ENCODE peak calls at places on chromosomes 3 and 15, in seven cellular contexts. L, B, U, Q, T, E and F are unnamed samples. For H3K4me1, the result is how much of the 10 kb centered on the place peaks cover.

GRCh38 chr3:128240232-128240631 is 87.0 kb downstream of the EEFSEC start:
- DNase-seq in L (no peak), B (no peak), U (no peak), Q (no peak), T (no peak), E (no peak), F (no peak)

GRCh38 chr3:44028-44676 is 152.4 kb upstream of the CHL1 start:
- DNase-seq in L (no peak), B (no peak), U (no peak), Q (no peak), T (no peak), E (no peak), F (no peak)

GRCh38 chr3:159380891-159381290 is 579.0 kb downstream of the MFSD1 start:
- DNase-seq in L (no peak), B (no peak), U (no peak), Q (no peak), T (no peak), E (no peak), F (no peak)

GRCh38 chr15:39774688-39775267 is 7.9 kb downstream of the FSIP1 start:
- DNase-seq in L (no peak), B (peak), U (no peak), Q (peak), T (no peak), E (no peak), F (no peak)

GRCh38 chr3:5011555-5012256 is 32.5 kb downstream of the BHLHE40 start:
- DNase-seq in L (no peak), B (no peak), U (no peak), Q (no peak), T (no peak), E (no peak), F (no peak)

GRCh38 chr3:14374444-14374883 is 27.9 kb upstream of the SLC6A6 start:
- DNase-seq in L (no peak), B (no peak), U (no peak), Q (no peak), T (no peak), E (no peak), F (no peak)

GRCh38 chr3:146953523-146954125 is 348.5 kb upstream of the PLSCR5 start:
- DNase-seq in L (no peak), B (no peak), U (no peak), Q (no peak), T (no peak), E (no peak), F (no peak)

GRCh38 chr15:91865903-91866302 is 12.4 kb downstream of the SLCO3A1 start:
- DNase-seq in L (no peak), B (no peak), U (no peak), Q (no peak), T (no peak), E (no peak), F (no peak)

GRCh38 chr3:161475905-161476304 is 20.7 kb upstream of the OTOL1 start:
- DNase-seq in L (peak), B (no peak), U (no peak), Q (no peak), T (peak), E (no peak), F (no peak)

GRCh38 chr3:17478673-17479072 is 263.8 kb downstream of the TBC1D5 start:
- DNase-seq in L (peak), B (no peak), U (no peak), Q (no peak), T (peak), E (peak), F (no peak)

GRCh38 chr15:36501063-36501678 is 78.3 kb upstream of the CDIN1 start:
- DNase-seq in L (peak), B (no peak), U (no peak), Q (peak), T (peak), E (peak), F (no peak)

GRCh38 chr3:101375586-101375985 is 55.2 kb upstream of the IMPG2 start:
- DNase-seq in L (no peak), B (no peak), U (no peak), Q (no peak), T (no peak), E (no peak), F (no peak)

GRCh38 chr15:31262143-31262530 is 64.5 kb upstream of the KLF13 start:
- DNase-seq in L (no peak), B (no peak), U (peak), Q (no peak), T (no peak), E (no peak), F (peak)

GRCh38 chr3:69738291-69738690 is 973 bp upstream of the MITF start:
- DNase-seq in L (no peak), B (no peak), U (no peak), Q (no peak), T (no peak), E (peak), F (no peak)

GRCh38 chr3:193944161-193944884 is 191.6 kb upstream of the HES1 start:
- DNase-seq in L (no peak), B (no peak), U (no peak), Q (no peak), T (no peak), E (no peak), F (no peak)

GRCh38 chr15:101530224-101530958 is 40.9 kb upstream of the PCSK6 start:
- DNase-seq in L (no peak), B (no peak), U (no peak), Q (no peak), T (no peak), E (no peak), F (no peak)

GRCh38 chr15:72475674-72476073 is 1.5 kb downstream of the ARIH1 start:
- DNase-seq in L (no peak), B (no peak), U (no peak), Q (no peak), T (no peak), E (no peak), F (no peak)

GRCh38 chr3:198107840-198108734 is 148.1 kb downstream of the LMLN start:
- DNase-seq in L (no peak), B (no peak), U (no peak), Q (no peak), T (no peak), E (no peak), F (no peak)

GRCh38 chr15:86772369-86773059 is 692.8 kb downstream of the AGBL1 start:
- DNase-seq in L (peak), B (no peak), U (no peak), Q (no peak), T (no peak), E (no peak), F (no peak)

GRCh38 chr15:85532689-85533088 is 152.3 kb downstream of the AKAP13 start:
- DNase-seq in L (no peak), B (no peak), U (no peak), Q (no peak), T (no peak), E (no peak), F (no peak)

GRCh38 chr15:85533949-85534543 is 153.6 kb downstream of the AKAP13 start:
- DNase-seq in L (no peak), B (peak), U (no peak), Q (peak), T (no peak), E (no peak), F (no peak)

GRCh38 chr15:85527907-85528306 is 147.5 kb downstream of the AKAP13 start:
- DNase-seq in L (peak), B (no peak), U (no peak), Q (no peak), T (no peak), E (peak), F (no peak)

GRCh38 chr15:85530079-85530478 is 149.7 kb downstream of the AKAP13 start:
- DNase-seq in L (no peak), B (no peak), U (no peak), Q (no peak), T (no peak), E (no peak), F (no peak)

DNA sequence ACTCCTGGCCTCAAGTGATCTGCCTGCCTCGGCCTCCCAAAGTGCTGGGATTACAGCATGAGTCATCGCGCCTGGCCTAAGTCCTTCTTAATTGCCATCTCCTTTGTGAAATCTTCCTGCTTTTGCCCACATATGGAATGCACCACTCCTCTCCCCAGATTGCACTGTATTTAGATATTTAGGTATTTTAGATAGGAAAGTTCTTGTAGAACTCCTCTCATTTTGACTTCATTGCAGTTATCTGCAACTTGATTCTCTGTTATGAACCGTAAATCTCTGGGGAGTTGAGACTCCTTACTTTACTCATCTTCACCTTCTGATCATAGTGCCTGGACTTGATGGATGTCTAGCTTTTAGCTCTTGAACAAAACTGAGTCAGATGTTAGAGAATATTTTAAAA is 150.7 kb downstream of the AKAP13 start:
- DNase-seq in L (no peak), B (no peak), U (no peak), Q (no peak), T (no peak), E (peak), F (no peak)
- H3K4me1 ChIP-seq in L (under half), B (under half), U (under half), Q (under half), T (under half), E (under half), F (under half)

GRCh38 chr3:73600293-73600938 is 24.3 kb downstream of the PDZRN3 start:
- DNase-seq in L (peak), B (no peak), U (no peak), Q (no peak), T (no peak), E (peak), F (no peak)

GRCh38 chr3:73601031-73601430 is 23.7 kb downstream of the PDZRN3 start:
- DNase-seq in L (no peak), B (no peak), U (no peak), Q (no peak), T (no peak), E (peak), F (no peak)

GRCh38 chr3:73599605-73600004 is 25.1 kb downstream of the PDZRN3 start:
- DNase-seq in L (no peak), B (no peak), U (no peak), Q (no peak), T (no peak), E (no peak), F (no peak)

GRCh38 chr3:73602171-73602570 is 22.6 kb downstream of the PDZRN3 start:
- DNase-seq in L (no peak), B (no peak), U (no peak), Q (no peak), T (no peak), E (peak), F (no peak)

GRCh38 chr3:73601476-73601875 is 23.3 kb downstream of the PDZRN3 start:
- DNase-seq in L (no peak), B (no peak), U (no peak), Q (no peak), T (no peak), E (no peak), F (no peak)
- H3K4me3 ChIP-seq in L (no peak), B (no peak), U (no peak), Q (no peak), T (no peak), E (no peak), F (no peak)

GRCh38 chr3:188416041-188416440 is 262.1 kb downstream of the LPP start:
- DNase-seq in L (no peak), B (no peak), U (no peak), Q (no peak), T (no peak), E (no peak), F (no peak)

GRCh38 chr3:188421836-188422540 is 268.0 kb downstream of the LPP start:
- DNase-seq in L (no peak), B (no peak), U (no peak), Q (peak), T (no peak), E (no peak), F (peak)

GRCh38 chr3:188417329-188417728 is 263.4 kb downstream of the LPP start:
- DNase-seq in L (no peak), B (no peak), U (no peak), Q (peak), T (no peak), E (no peak), F (peak)

GRCh38 chr3:188421151-188421821 is 267.3 kb downstream of the LPP start:
- DNase-seq in L (no peak), B (no peak), U (no peak), Q (no peak), T (no peak), E (peak), F (no peak)
- H3K4me1 ChIP-seq in L (under half), B (under half), U (under half), Q (under half), T (under half), E (under half), F (under half)

DNA sequence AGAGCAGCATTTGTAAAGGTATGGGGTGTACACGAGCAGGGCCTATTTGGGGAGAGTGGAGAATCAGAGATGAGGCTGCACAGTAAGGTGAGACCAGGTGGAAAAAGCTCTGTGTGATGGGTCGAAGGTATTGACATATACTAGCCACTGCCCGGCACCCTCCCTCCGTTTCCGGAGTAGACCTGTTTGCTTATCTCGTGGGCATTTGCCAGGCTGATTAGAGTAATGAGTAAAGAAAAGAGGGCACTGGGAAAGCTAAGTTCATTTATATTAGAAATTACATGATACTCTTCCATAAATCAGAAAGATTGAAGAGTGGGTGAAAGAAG is 46.2 kb upstream of the ATG7 start:
- DNase-seq in L (no peak), B (no peak), U (no peak), Q (no peak), T (no peak), E (no peak), F (no peak)
- H3K4me3 ChIP-seq in L (no peak), B (no peak), U (no peak), Q (no peak), T (peak), E (no peak), F (no peak)

DNA sequence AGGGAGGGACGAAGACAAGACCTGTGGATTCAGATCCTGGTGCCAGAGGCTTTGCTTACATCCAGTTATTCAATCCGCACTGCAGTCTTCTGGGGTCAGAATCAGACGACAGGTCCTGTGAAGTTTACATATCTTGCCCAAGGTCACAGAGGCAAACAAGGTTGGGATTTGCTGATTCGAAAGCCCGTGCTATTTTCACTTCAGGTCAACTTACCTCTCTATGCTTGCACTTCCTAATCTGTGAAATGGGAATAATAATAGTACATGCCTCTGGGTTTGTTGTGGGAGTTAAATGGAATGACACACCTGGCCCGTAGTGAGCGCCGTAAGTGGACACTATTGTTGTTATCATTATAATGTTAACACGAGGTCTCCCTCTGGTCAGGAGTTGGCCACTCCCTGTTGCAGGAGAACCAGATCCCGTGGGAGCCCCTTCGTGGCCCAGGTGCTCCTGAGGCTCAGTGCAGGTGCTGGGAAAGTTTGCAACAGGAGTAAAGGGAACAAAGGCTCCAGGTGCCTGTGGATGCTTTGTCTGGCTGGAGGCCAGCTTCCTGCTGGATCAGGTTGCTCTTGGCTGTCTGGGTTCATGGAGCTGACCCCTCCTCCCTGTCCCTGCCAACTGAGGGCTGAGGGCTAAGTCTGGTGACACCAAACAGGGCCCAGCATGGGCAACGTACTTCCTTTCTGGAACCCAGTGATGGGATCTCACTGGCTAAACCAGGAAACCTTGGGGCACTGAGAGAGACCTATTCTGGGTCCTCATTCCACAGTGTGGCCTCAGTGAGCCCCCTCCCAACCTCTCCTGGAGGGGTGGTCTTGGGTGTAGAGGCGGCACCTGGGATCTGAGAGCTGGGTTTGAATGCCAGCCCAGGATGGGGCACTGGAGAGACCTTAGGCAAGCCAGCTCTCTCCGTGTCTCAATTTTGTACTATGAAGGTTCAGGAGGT is 40.1 kb upstream of the SEMA4B start:
- DNase-seq in L (peak), B (no peak), U (peak), Q (no peak), T (no peak), E (no peak), F (no peak)
- H3K4me1 ChIP-seq in L (under half), B (under half), U (under half), Q (under half), T (half or more), E (under half), F (under half)

GRCh38 chr3:132881756-132882409 is 156.3 kb upstream of the TMEM108 start:
- DNase-seq in L (no peak), B (no peak), U (no peak), Q (no peak), T (no peak), E (no peak), F (no peak)
- H3K4me3 ChIP-seq in L (no peak), B (no peak), U (no peak), Q (no peak), T (no peak), E (no peak), F (no peak)

DNA sequence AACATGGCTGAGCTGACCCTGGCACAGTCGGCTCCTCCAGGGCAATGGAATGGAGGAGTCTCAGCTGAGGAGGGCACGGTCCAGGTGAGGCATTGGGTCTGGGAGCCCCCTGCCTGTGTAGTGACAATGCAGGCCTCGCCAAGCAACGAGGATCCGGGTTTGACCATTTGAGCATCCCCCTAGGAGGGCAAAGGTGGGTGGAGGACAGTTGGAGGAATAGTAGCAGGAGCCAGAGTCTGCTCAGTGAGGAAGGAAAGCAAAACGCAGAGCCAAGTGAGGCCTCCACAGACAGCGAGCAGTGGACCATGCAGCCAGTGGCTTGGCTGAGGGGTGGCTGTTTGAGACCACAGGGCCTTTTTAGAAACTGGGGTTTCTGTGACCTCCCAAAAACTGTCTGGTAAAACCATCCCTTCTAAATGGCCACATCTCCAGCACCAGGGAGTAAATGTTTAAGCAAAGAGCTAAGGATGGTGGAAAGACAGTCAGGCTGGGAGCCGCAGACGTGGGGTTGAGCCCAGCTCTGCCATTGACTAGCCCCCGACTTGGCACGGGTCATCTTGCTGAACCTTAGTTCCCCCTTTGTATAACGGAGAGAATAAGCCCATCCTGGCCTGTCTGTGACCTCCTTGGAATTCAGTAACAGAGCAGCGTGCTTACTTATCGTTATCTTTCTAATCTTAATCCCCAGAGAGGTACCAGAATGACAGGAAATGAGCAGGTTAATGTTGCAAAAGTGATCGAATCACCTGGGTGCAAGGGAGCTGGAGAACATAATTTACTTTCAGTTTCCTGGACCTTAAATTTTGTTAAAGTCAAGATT is 46.8 kb downstream of the CMTM6 start:
- DNase-seq in L (no peak), B (peak), U (no peak), Q (no peak), T (no peak), E (no peak), F (no peak)
- H3K4me1 ChIP-seq in L (under half), B (half or more), U (under half), Q (under half), T (under half), E (under half), F (under half)

GRCh38 chr3:114855839-114856238 is 291.2 kb downstream of the ZBTB20 start:
- DNase-seq in L (no peak), B (no peak), U (no peak), Q (no peak), T (no peak), E (no peak), F (no peak)

GRCh38 chr3:114860526-114860925 is 286.6 kb downstream of the ZBTB20 start:
- DNase-seq in L (no peak), B (no peak), U (no peak), Q (peak), T (no peak), E (no peak), F (no peak)

GRCh38 chr3:114858329-114858728 is 288.8 kb downstream of the ZBTB20 start:
- DNase-seq in L (no peak), B (no peak), U (no peak), Q (no peak), T (no peak), E (no peak), F (no peak)

GRCh38 chr3:114857281-114857680 is 289.8 kb downstream of the ZBTB20 start:
- DNase-seq in L (no peak), B (no peak), U (no peak), Q (no peak), T (no peak), E (no peak), F (no peak)

DNA sequence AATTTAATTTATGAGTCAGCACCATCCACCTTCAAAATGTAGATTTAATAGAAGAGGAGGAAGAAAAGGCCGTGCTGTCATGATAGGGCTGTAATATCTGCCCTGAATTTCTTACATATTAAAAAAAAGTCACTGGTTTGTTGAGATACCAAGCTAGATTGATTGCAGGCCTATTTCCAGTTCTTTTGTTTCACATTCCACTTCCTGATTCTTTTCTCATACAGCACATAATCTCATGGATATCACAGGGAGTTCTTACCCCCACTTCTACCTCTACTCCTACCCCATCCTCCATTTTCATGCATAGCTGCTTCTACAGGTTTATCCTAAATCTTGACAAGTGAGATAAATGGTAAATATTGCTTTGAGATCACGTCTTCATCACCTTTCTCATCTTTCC is 290.2 kb downstream of the ZBTB20 start:
- DNase-seq in L (no peak), B (no peak), U (no peak), Q (no peak), T (no peak), E (no peak), F (no peak)
- H3K4me3 ChIP-seq in L (no peak), B (no peak), U (no peak), Q (no peak), T (no peak), E (no peak), F (no peak)